ENCODE peak calls at places on chromosomes 3 and 15, in nine cellular contexts. T is stomach, U is cardiac muscle cell, W is endodermal cell, P is lower lobe of right lung, L is uterus, E is SK-N-SH, Q is heart left ventricle, Z is psoas muscle. V is an unnamed sample.
A peak's percentile ranks its signal among the peaks of the same experiment; 100 is the strongest.

GRCh38 chr3:128385080-128385832 is 81.4 kb downstream of the DNAJB8 start:
- DNase-seq in Z (peak; percentile 68), E (no peak), W (no peak), U (peak; percentile 90), P (peak; percentile 67), T (peak; percentile 77), L (peak; percentile 91), Q (peak; percentile 88), V (no peak)

GRCh38 chr15:87672309-87672897 is 584.1 kb downstream of the NTRK3 start:
- DNase-seq in E (peak; percentile 27), W (peak; percentile 80), Z (no peak), U (peak; percentile 67), Q (no peak), L (peak; percentile 17), T (no peak), P (no peak), V (no peak)

GRCh38 chr3:100260081-100260684 is 609 bp upstream of the TBC1D23 start:
- DNase-seq in L (peak; percentile 59), Z (peak; percentile 67), W (peak; percentile 69), E (no peak), U (peak; percentile 89), T (no peak), P (peak; percentile 52), Q (peak; percentile 66), V (peak; percentile 85)

GRCh38 chr3:151992326-151993041 is 119.0 kb downstream of the SUCNR1 start:
- DNase-seq in E (no peak), W (no peak), U (no peak), P (no peak), Q (no peak), Z (no peak), T (no peak), L (no peak), V (no peak)

GRCh38 chr3:127015282-127016042 is 32.5 kb downstream of the PLXNA1 start:
- DNase-seq in E (peak; percentile 95), Z (no peak), Q (no peak), L (no peak), U (no peak), W (no peak), P (no peak), T (no peak), V (no peak)

GRCh38 chr3:64267774-64268604 is 42.7 kb upstream of the PRICKLE2 start:
- DNase-seq in Q (peak; percentile 78), P (peak; percentile 54), W (peak; percentile 87), E (no peak), L (peak; percentile 86), U (peak; percentile 82), Z (peak; percentile 49), T (peak; percentile 45), V (no peak)

GRCh38 chr3:18751514-18751913 is 326.4 kb upstream of the SATB1 start:
- DNase-seq in L (no peak), T (no peak), Q (no peak), Z (no peak), P (no peak), U (no peak), E (no peak), W (no peak), V (no peak)

GRCh38 chr3:126540342-126540849 is 16.4 kb downstream of the CHST13 start:
- DNase-seq in Q (peak; percentile 65), W (peak; percentile 36), U (peak; percentile 87), Z (peak; percentile 47), P (peak; percentile 45), T (no peak), L (peak; percentile 11), E (peak; percentile 17), V (peak; percentile 54)

GRCh38 chr3:111285691-111286090 is 214.1 kb downstream of the NECTIN3 start:
- DNase-seq in U (no peak), E (peak; percentile 3), T (no peak), P (no peak), Q (no peak), L (no peak), Z (no peak), W (no peak), V (no peak)

GRCh38 chr3:169661567-169662214 is 1.8 kb downstream of the MECOM start:
- DNase-seq in P (peak; percentile 56), W (peak; percentile 76), T (peak; percentile 60), E (peak; percentile 76), Q (peak; percentile 58), Z (peak; percentile 21), U (peak; percentile 72), L (no peak), V (peak; percentile 81)

GRCh38 chr3:195196266-195196665 is 74.7 kb downstream of the XXYLT1 start:
- DNase-seq in P (no peak), W (peak; percentile 43), L (peak; percentile 26), T (peak; percentile 3), U (peak; percentile 59), E (peak; percentile 48), Q (no peak), Z (no peak), V (no peak)

GRCh38 chr15:70062321-70062956 is 35.3 kb downstream of the TLE3 start:
- DNase-seq in Z (peak; percentile 59), Q (peak; percentile 69), U (peak; percentile 95), W (no peak), T (peak; percentile 43), P (no peak), L (peak; percentile 78), E (peak; percentile 91), V (peak; percentile 62)

GRCh38 chr15:57832183-57832582 is 125.7 kb downstream of the POLR2M start:
- DNase-seq in T (no peak), P (no peak), L (no peak), Z (no peak), U (no peak), W (no peak), E (no peak), Q (no peak), V (no peak)

GRCh38 chr15:89551502-89551901 is 23.8 kb upstream of the TICRR start:
- DNase-seq in W (no peak), P (no peak), L (no peak), E (no peak), Q (no peak), U (no peak), Z (no peak), T (no peak), V (no peak)

GRCh38 chr3:38649500-38650247 is at the start of gene SCN5A:
- DNase-seq in Z (peak; percentile 45), P (peak; percentile 57), Q (peak; percentile 70), U (peak; percentile 38), L (no peak), W (peak; percentile 92), T (peak; percentile 50), E (peak; percentile 94), V (peak; percentile 80)

GRCh38 chr3:83877909-83878308 is 1080.9 kb upstream of the CADM2 start:
- DNase-seq in E (no peak), P (no peak), U (no peak), W (no peak), Q (peak; percentile 26), T (no peak), L (no peak), Z (no peak), V (no peak)

GRCh38 chr3:37926611-37927010 is 64.0 kb upstream of the VILL start:
- DNase-seq in W (no peak), L (no peak), U (peak; percentile 72), P (no peak), E (no peak), T (no peak), Z (no peak), Q (no peak), V (no peak)

GRCh38 chr3:157226173-157226847 is 66.4 kb upstream of the CCNL1 start:
- DNase-seq in T (no peak), Q (no peak), E (no peak), W (no peak), U (peak; percentile 61), L (no peak), Z (no peak), P (no peak), V (no peak)

GRCh38 chr3:4271834-4272233 is 31.3 kb upstream of the SETMAR start:
- DNase-seq in L (no peak), E (peak; percentile 20), Z (no peak), U (peak; percentile 17), P (no peak), W (no peak), T (no peak), Q (no peak), V (no peak)

GRCh38 chr3:41224120-41224806 is 25.0 kb downstream of the CTNNB1 start:
- DNase-seq in L (no peak), W (no peak), P (no peak), E (no peak), Q (no peak), T (no peak), Z (no peak), U (peak; percentile 89), V (no peak)

DNA sequence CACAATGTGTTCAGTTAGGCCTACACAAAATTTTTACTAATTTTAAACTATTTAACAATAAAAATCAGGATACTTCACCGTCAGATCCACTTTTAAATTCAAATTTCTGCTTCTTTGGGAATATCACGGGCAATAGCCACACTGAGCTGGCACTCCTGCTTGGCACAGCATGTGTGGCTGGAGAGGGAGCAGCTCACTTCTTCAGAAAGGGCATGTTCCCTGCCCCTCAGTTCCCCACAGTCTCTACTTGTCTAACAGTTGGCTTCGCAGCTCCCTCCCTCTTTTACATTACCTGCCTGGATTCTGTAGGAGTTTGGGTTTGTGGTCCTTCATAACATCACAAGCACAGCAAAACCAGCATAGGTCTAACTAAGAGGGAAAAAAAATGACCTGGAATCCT is 76.0 kb upstream of the TRIM42 start:
- DNase-seq in U (no peak), Q (no peak), T (no peak), L (no peak), P (no peak), E (no peak), W (no peak), Z (no peak), V (no peak)
- H3K36me3 ChIP-seq in U (no peaks in the 10 kb centered on the region), Q (no peaks in the 10 kb centered on the region), T (no peaks in the 10 kb centered on the region), L (no peaks in the 10 kb centered on the region), P (no peaks in the 10 kb centered on the region), E (no peaks in the 10 kb centered on the region), W (no peaks in the 10 kb centered on the region), Z (no peaks in the 10 kb centered on the region), V (no peaks in the 10 kb centered on the region)

GRCh38 chr3:142168514-142168913 is 19.2 kb upstream of the TFDP2 start:
- DNase-seq in Z (no peak), E (no peak), P (no peak), W (peak; percentile 44), Q (no peak), U (no peak), L (no peak), T (no peak), V (no peak)
- H3K36me3 ChIP-seq in Z (peaks cover 50% of the 10 kb centered on the region), E (peaks cover 21% of the 10 kb centered on the region), P (peaks cover 50% of the 10 kb centered on the region), W (peaks cover 44% of the 10 kb centered on the region), Q (peaks cover 2% of the 10 kb centered on the region), U (peaks cover 8% of the 10 kb centered on the region), L (no peaks in the 10 kb centered on the region), T (peaks cover 83% of the 10 kb centered on the region), V (peaks cover 83% of the 10 kb centered on the region)

GRCh38 chr3:30660128-30660525 is 53.7 kb downstream of the TGFBR2 start:
- DNase-seq in T (no peak), U (no peak), P (no peak), Z (no peak), W (no peak), L (no peak), Q (no peak), E (no peak), V (no peak)
- H3K36me3 ChIP-seq in T (peaks cover 63% of the 10 kb centered on the region), U (no peaks in the 10 kb centered on the region), P (peaks cover 61% of the 10 kb centered on the region), Z (peaks cover 16% of the 10 kb centered on the region), W (peaks cover 35% of the 10 kb centered on the region), L (no peaks in the 10 kb centered on the region), Q (peaks cover 13% of the 10 kb centered on the region), E (peaks cover 11% of the 10 kb centered on the region), V (peaks cover 41% of the 10 kb centered on the region)

DNA sequence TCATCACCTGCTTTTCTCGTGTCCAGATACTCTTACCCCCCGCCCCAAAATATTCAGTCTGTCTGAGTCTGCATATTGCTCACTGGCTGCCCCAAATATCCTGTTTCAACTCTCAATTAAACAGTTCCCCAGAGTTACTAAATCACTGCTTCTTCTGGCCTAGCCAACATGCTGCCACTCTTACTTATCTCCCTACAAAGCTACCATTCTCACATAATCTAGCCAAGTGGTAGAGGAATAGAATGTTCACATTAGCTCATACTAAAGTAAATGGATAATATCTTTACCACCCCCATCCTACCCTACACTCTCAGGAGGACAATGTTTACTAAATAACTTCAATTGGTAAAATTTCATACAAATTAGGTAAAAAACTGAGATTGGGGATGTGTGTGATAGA is 77.8 kb downstream of the NR1I2 start:
- DNase-seq in P (no peak), Q (no peak), W (no peak), E (no peak), L (no peak), T (no peak), Z (no peak), U (no peak), V (no peak)
- H3K36me3 ChIP-seq in P (peaks cover 29% of the 10 kb centered on the region), Q (peaks cover 8% of the 10 kb centered on the region), W (peaks cover 74% of the 10 kb centered on the region), E (peaks cover 49% of the 10 kb centered on the region), L (no peaks in the 10 kb centered on the region), T (peaks cover 49% of the 10 kb centered on the region), Z (peaks cover 25% of the 10 kb centered on the region), U (peaks cover 16% of the 10 kb centered on the region), V (peaks cover 28% of the 10 kb centered on the region)

V was measured in spleen.